ENCODE peak calls at places on chromosomes 4 and X, in nine cellular contexts. S is heart right ventricle; H is uterus; J is CD8-positive, alpha-beta memory T cell; F is mesendoderm; P is A549; O is substantia nigra; I is transverse colon; Z is colonic mucosa. E is an unnamed sample.

GRCh38 chr4:111650553-111651183 is 494.6 kb upstream of the FAM241A start:
- DNase-seq in S (no peak), H (no peak), J (no peak), F (no peak), P (no peak), O (no peak), I (no peak), Z (no peak), E (peak; percentile 64)

GRCh38 chr4:91171217-91171616 is 1044.0 kb downstream of the CCSER1 start:
- DNase-seq in S (no peak), H (no peak), J (no peak), F (no peak), P (no peak), O (no peak), I (no peak), Z (no peak), E (no peak)

GRCh38 chr4:30005995-30006394 is 714.2 kb upstream of the PCDH7 start:
- DNase-seq in S (no peak), H (no peak), J (no peak), F (no peak), P (no peak), O (no peak), I (no peak), Z (no peak), E (no peak)

GRCh38 chr4:6343950-6344408 is 74.3 kb downstream of the WFS1 start:
- DNase-seq in S (no peak), H (no peak), J (no peak), F (peak; percentile 56), P (peak; percentile 85), O (no peak), I (no peak), Z (no peak), E (no peak)

GRCh38 chrX:10618911-10619310 is 1.5 kb downstream of the MID1 start:
- DNase-seq in S (no peak), H (no peak), J (no peak), F (no peak), P (no peak), O (no peak), I (no peak), Z (no peak), E (peak; percentile 31)

GRCh38 chr4:119501740-119502139 is 126.9 kb downstream of the PDE5A start:
- DNase-seq in S (no peak), H (no peak), J (no peak), F (no peak), P (no peak), O (no peak), I (no peak), Z (no peak), E (no peak)

GRCh38 chr4:7199771-7200441 is 7.6 kb downstream of the SORCS2 start:
- DNase-seq in S (no peak), H (peak; percentile 14), J (no peak), F (no peak), P (no peak), O (no peak), I (no peak), Z (no peak), E (no peak)

GRCh38 chr4:141962486-141962885 is 326.1 kb downstream of the IL15 start:
- DNase-seq in S (no peak), H (no peak), J (no peak), F (no peak), P (no peak), O (no peak), I (no peak), Z (no peak), E (no peak)

GRCh38 chr4:70714061-70714468 is 7.7 kb upstream of the RUFY3 start:
- DNase-seq in S (no peak), H (no peak), J (no peak), F (peak; percentile 42), P (no peak), O (no peak), I (no peak), Z (no peak), E (no peak)

GRCh38 chr4:3263053-3263958 is 14.3 kb downstream of the MSANTD1 start:
- DNase-seq in S (no peak), H (no peak), J (no peak), F (no peak), P (no peak), O (no peak), I (no peak), Z (peak; percentile 10), E (peak; percentile 1)

GRCh38 chrX:48487362-48487785 is 11.4 kb downstream of the FTSJ1 start:
- DNase-seq in S (no peak), H (no peak), J (no peak), F (no peak), P (peak; percentile 65), O (no peak), I (no peak), Z (no peak), E (no peak)

GRCh38 chr4:166092797-166093196 is 219.8 kb downstream of the TLL1 start:
- DNase-seq in S (no peak), H (no peak), J (no peak), F (no peak), P (no peak), O (no peak), I (no peak), Z (no peak), E (no peak)

GRCh38 chr4:151204925-151205524 is 71.9 kb upstream of the PRSS48 start:
- DNase-seq in S (no peak), H (no peak), J (no peak), F (no peak), P (peak; percentile 59), O (no peak), I (no peak), Z (no peak), E (no peak)
- H3K27ac ChIP-seq in S (peak overlapping the region; percentile 5), H (no peak overlapping the region), J (no peak overlapping the region), F (no peak overlapping the region), P (peak overlapping the region; percentile 21), O (peak overlapping the region; percentile 54), I (peak overlapping the region; percentile 26), Z (no peak overlapping the region), E (no peak overlapping the region)

GRCh38 chr4:128311659-128312392 is 24.2 kb upstream of the PGRMC2 start:
- DNase-seq in S (no peak), H (no peak), J (no peak), F (no peak), P (no peak), O (no peak), I (peak; percentile 45), Z (peak; percentile 75), E (no peak)
- H3K27ac ChIP-seq in S (no peak overlapping the region), H (no peak overlapping the region), J (no peak overlapping the region), F (no peak overlapping the region), P (peak overlapping the region; percentile 45), O (no peak overlapping the region), I (peak overlapping the region; percentile 78), Z (peak overlapping the region; percentile 74), E (no peak overlapping the region)

GRCh38 chrX:124238268-124238667 is 94.2 kb upstream of the TEX13D start:
- DNase-seq in S (no peak), H (no peak), J (no peak), F (no peak), P (no peak), O (no peak), I (no peak), Z (no peak), E (no peak)
- H3K27ac ChIP-seq in S (no peak overlapping the region), H (no peak overlapping the region), J (no peak overlapping the region), F (no peak overlapping the region), P (no peak overlapping the region), O (no peak overlapping the region), I (no peak overlapping the region), Z (no peak overlapping the region), E (no peak overlapping the region)

DNA sequence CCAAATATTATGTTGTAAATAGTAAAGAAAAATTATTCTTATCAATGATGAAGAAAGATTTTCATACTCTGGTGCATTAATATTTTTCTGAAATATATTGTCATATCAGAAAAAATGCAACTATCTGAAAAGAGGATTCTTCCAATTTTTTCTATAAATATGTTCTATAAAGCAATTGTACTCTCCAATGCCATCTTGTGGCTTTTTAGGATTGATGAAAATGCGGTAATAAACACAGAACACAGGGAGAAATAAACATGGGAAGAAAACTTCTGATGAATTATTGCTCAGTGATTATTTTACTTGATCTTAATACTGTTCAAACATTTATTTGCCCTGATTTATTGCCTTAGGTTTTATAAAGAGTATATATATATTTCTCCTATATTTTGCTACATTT is 215.4 kb downstream of the IL1RAPL1 start:
- DNase-seq in S (no peak), H (no peak), J (no peak), F (no peak), P (no peak), O (no peak), I (no peak), Z (no peak), E (no peak)
- H3K27ac ChIP-seq in S (no peak overlapping the region), H (no peak overlapping the region), J (no peak overlapping the region), F (no peak overlapping the region), P (no peak overlapping the region), O (no peak overlapping the region), I (no peak overlapping the region), Z (no peak overlapping the region), E (no peak overlapping the region)